ENCODE peak calls at places on chromosomes 4 and X, in six cellular contexts. W is kidney tubule cell, L is activated T-cell treated with anti-CD3 and anti-CD28 coated beads for 24 hours, I is astrocyte of the spinal cord, N is GM12891, J is ecto neural progenitor cell. G is an unnamed sample.

GRCh38 chr4:89203902-89204301 is 92.6 kb downstream of the TIGD2 start:
- DNase-seq in W (no peak), L (no peak), I (no peak), N (no peak), J (no peak), G (no peak)

GRCh38 chrX:53440101-53440500 is 5.9 kb upstream of the HSD17B10 start:
- DNase-seq in W (no peak), L (no peak), I (no peak), N (no peak), J (no peak), G (no peak)

GRCh38 chrX:72308566-72309296 is 3.0 kb upstream of the CITED1 start:
- DNase-seq in W (peak; percentile 49), L (no peak), I (peak; percentile 67), N (no peak), J (peak; percentile 81), G (peak; percentile 61)

GRCh38 chr4:140581078-140581477 is 12.3 kb upstream of the UCP1 start:
- DNase-seq in W (no peak), L (no peak), I (no peak), N (no peak), J (no peak), G (no peak)

GRCh38 chr4:89871211-89871610 is 23.4 kb upstream of the MMRN1 start:
- DNase-seq in W (no peak), L (no peak), I (no peak), N (no peak), J (no peak), G (no peak)

GRCh38 chr4:1793496-1793840 is 375 bp downstream of the FGFR3 start:
- DNase-seq in W (peak; percentile 26), L (peak; percentile 28), I (no peak), N (no peak), J (peak; percentile 74), G (peak; percentile 46)

GRCh38 chr4:48963042-48963679 is 22.9 kb upstream of the CWH43 start:
- DNase-seq in W (peak; percentile 88), L (peak; percentile 70), I (peak; percentile 90), N (no peak), J (peak; percentile 67), G (peak; percentile 86)

GRCh38 chrX:133588827-133589226 is 173.5 kb upstream of the GPC4 start:
- DNase-seq in W (no peak), L (no peak), I (no peak), N (no peak), J (no peak), G (no peak)

GRCh38 chrX:54452920-54453319 is 12.7 kb downstream of the TSR2 start:
- DNase-seq in W (peak; percentile 6), L (no peak), I (peak; percentile 2), N (no peak), J (peak; percentile 51), G (peak; percentile 37)

G was measured in EH.